ENCODE peak calls at places on chromosomes 7 and 10, in seven cellular contexts. One of them, this sample, is unnamed.

GRCh38 chr7:20560325-20561180 is 54.9 kb upstream of the ABCB5 start:
- DNase-seq in HCT116: no peak
- DNase-seq in GM23248: no peak
- DNase-seq in neural progenitor cell: no peak
- DNase-seq in GM23338: peak; percentile 48
- DNase-seq in OCI-LY7: no peak
- DNase-seq in hepatocyte: no peak
- DNase-seq in this sample: no peak

GRCh38 chr7:3760696-3761095 is 459.6 kb downstream of the SDK1 start:
- DNase-seq in GM23248: no peak
- DNase-seq in hepatocyte: no peak
- DNase-seq in HCT116: no peak
- DNase-seq in OCI-LY7: no peak
- DNase-seq in neural progenitor cell: no peak
- DNase-seq in GM23338: no peak
- DNase-seq in this sample: peak; percentile 1

GRCh38 chr10:35797187-35797586 is 155.1 kb upstream of the FZD8 start:
- DNase-seq in neural progenitor cell: no peak
- DNase-seq in GM23248: peak; percentile 25
- DNase-seq in HCT116: no peak
- DNase-seq in hepatocyte: no peak
- DNase-seq in GM23338: no peak
- DNase-seq in OCI-LY7: no peak
- DNase-seq in this sample: no peak

GRCh38 chr10:53022663-53023088 is 250.1 kb upstream of the MBL2 start:
- DNase-seq in GM23248: no peak
- DNase-seq in GM23338: peak; percentile 83
- DNase-seq in neural progenitor cell: no peak
- DNase-seq in hepatocyte: no peak
- DNase-seq in OCI-LY7: no peak
- DNase-seq in HCT116: no peak
- DNase-seq in this sample: no peak

GRCh38 chr10:89158446-89158845 is 48.7 kb downstream of the CH25H start:
- DNase-seq in hepatocyte: no peak
- DNase-seq in OCI-LY7: no peak
- DNase-seq in HCT116: no peak
- DNase-seq in GM23248: peak; percentile 76
- DNase-seq in GM23338: no peak
- DNase-seq in neural progenitor cell: no peak
- DNase-seq in this sample: no peak

GRCh38 chr7:128271471-128272454 is 30.7 kb downstream of the LEP start:
- DNase-seq in neural progenitor cell: no peak
- DNase-seq in hepatocyte: no peak
- DNase-seq in GM23338: peak; percentile 44
- DNase-seq in GM23248: peak; percentile 41
- DNase-seq in OCI-LY7: no peak
- DNase-seq in HCT116: no peak
- DNase-seq in this sample: no peak

GRCh38 chr10:3879073-3879472 is 94.1 kb upstream of the KLF6 start:
- DNase-seq in hepatocyte: no peak
- DNase-seq in neural progenitor cell: no peak
- DNase-seq in HCT116: no peak
- DNase-seq in GM23338: no peak
- DNase-seq in GM23248: no peak
- DNase-seq in OCI-LY7: no peak
- DNase-seq in this sample: no peak

GRCh38 chr7:20408467-20408826 is 77.7 kb downstream of the ITGB8 start:
- DNase-seq in neural progenitor cell: no peak
- DNase-seq in GM23248: peak; percentile 62
- DNase-seq in hepatocyte: no peak
- DNase-seq in HCT116: no peak
- DNase-seq in OCI-LY7: no peak
- DNase-seq in GM23338: no peak
- DNase-seq in this sample: peak; percentile 39

GRCh38 chr10:34124522-34125035 is 690.5 kb downstream of the PARD3 start:
- DNase-seq in hepatocyte: peak; percentile 62
- DNase-seq in GM23248: peak; percentile 77
- DNase-seq in neural progenitor cell: no peak
- DNase-seq in GM23338: no peak
- DNase-seq in HCT116: peak; percentile 88
- DNase-seq in OCI-LY7: no peak
- DNase-seq in this sample: peak; percentile 100

GRCh38 chr7:70557281-70557680 is 574.7 kb upstream of the GALNT17 start:
- DNase-seq in HCT116: no peak
- DNase-seq in GM23338: no peak
- DNase-seq in hepatocyte: no peak
- DNase-seq in neural progenitor cell: no peak
- DNase-seq in GM23248: no peak
- DNase-seq in OCI-LY7: no peak
- DNase-seq in this sample: no peak

GRCh38 chr10:11285171-11285570 is 267.5 kb downstream of the CELF2 start:
- DNase-seq in OCI-LY7: no peak
- DNase-seq in GM23338: no peak
- DNase-seq in GM23248: peak; percentile 8
- DNase-seq in HCT116: no peak
- DNase-seq in hepatocyte: peak; percentile 49
- DNase-seq in neural progenitor cell: peak; percentile 5
- DNase-seq in this sample: no peak

GRCh38 chr7:26202019-26202985 is 757 bp downstream of the CBX3 start:
- DNase-seq in GM23338: peak; percentile 52
- DNase-seq in neural progenitor cell: peak; percentile 73
- DNase-seq in OCI-LY7: peak; percentile 62
- DNase-seq in hepatocyte: peak; percentile 79
- DNase-seq in GM23248: peak; percentile 72
- DNase-seq in HCT116: no peak
- DNase-seq in this sample: peak; percentile 41

GRCh38 chr7:123622660-123623386 is 21.2 kb downstream of the ASB15 start:
- DNase-seq in neural progenitor cell: no peak
- DNase-seq in GM23338: no peak
- DNase-seq in OCI-LY7: no peak
- DNase-seq in hepatocyte: peak; percentile 55
- DNase-seq in HCT116: no peak
- DNase-seq in GM23248: no peak
- DNase-seq in this sample: no peak

GRCh38 chr7:75611557-75612178 is 119.5 kb downstream of the SPDYE5 start:
- DNase-seq in OCI-LY7: no peak
- DNase-seq in HCT116: no peak
- DNase-seq in hepatocyte: no peak
- DNase-seq in neural progenitor cell: peak; percentile 50
- DNase-seq in GM23248: no peak
- DNase-seq in GM23338: peak; percentile 57
- DNase-seq in this sample: no peak

GRCh38 chr10:133097961-133098360 is 10.2 kb downstream of the ADGRA1 start:
- DNase-seq in HCT116: no peak
- DNase-seq in neural progenitor cell: no peak
- DNase-seq in GM23248: no peak
- DNase-seq in GM23338: no peak
- DNase-seq in OCI-LY7: no peak
- DNase-seq in hepatocyte: no peak
- DNase-seq in this sample: no peak

GRCh38 chr10:116990276-116990800 is 14.6 kb downstream of the SHTN1 start:
- DNase-seq in GM23248: no peak
- DNase-seq in OCI-LY7: no peak
- DNase-seq in hepatocyte: no peak
- DNase-seq in neural progenitor cell: peak; percentile 52
- DNase-seq in HCT116: no peak
- DNase-seq in GM23338: no peak
- DNase-seq in this sample: no peak

GRCh38 chr10:127148933-127149220 is 47.5 kb downstream of the INSYN2A start:
- DNase-seq in hepatocyte: no peak
- DNase-seq in GM23338: no peak
- DNase-seq in OCI-LY7: no peak
- DNase-seq in GM23248: peak; percentile 90
- DNase-seq in neural progenitor cell: no peak
- DNase-seq in HCT116: peak; percentile 66
- DNase-seq in this sample: peak; percentile 69

GRCh38 chr10:97297556-97298222 is 5.3 kb upstream of the ARHGAP19 start:
- DNase-seq in hepatocyte: peak; percentile 49
- DNase-seq in GM23338: no peak
- DNase-seq in GM23248: no peak
- DNase-seq in HCT116: no peak
- DNase-seq in OCI-LY7: no peak
- DNase-seq in neural progenitor cell: no peak
- DNase-seq in this sample: no peak

GRCh38 chr7:2510909-2511768 is 8.4 kb upstream of the LFNG start:
- DNase-seq in HCT116: no peak
- DNase-seq in hepatocyte: no peak
- DNase-seq in OCI-LY7: peak; percentile 76
- DNase-seq in neural progenitor cell: peak; percentile 47
- DNase-seq in GM23338: no peak
- DNase-seq in GM23248: no peak
- DNase-seq in this sample: peak; percentile 46

GRCh38 chr10:70255329-70256299 is 22.4 kb upstream of the PPA1 start:
- DNase-seq in hepatocyte: no peak
- DNase-seq in HCT116: peak; percentile 90
- DNase-seq in neural progenitor cell: no peak
- DNase-seq in GM23338: peak; percentile 37
- DNase-seq in GM23248: peak; percentile 15
- DNase-seq in OCI-LY7: no peak
- DNase-seq in this sample: peak; percentile 65

GRCh38 chr10:70950062-70950461 is 61.7 kb upstream of the PCBD1 start:
- DNase-seq in GM23248: no peak
- DNase-seq in OCI-LY7: no peak
- DNase-seq in neural progenitor cell: no peak
- DNase-seq in hepatocyte: no peak
- DNase-seq in GM23338: no peak
- DNase-seq in HCT116: no peak
- DNase-seq in this sample: no peak

GRCh38 chr7:44489955-44490350 is 505 bp downstream of the NUDCD3 start:
- DNase-seq in HCT116: no peak
- DNase-seq in OCI-LY7: no peak
- DNase-seq in GM23338: no peak
- DNase-seq in GM23248: peak; percentile 76
- DNase-seq in hepatocyte: peak; percentile 36
- DNase-seq in neural progenitor cell: no peak
- DNase-seq in this sample: peak; percentile 46

DNA sequence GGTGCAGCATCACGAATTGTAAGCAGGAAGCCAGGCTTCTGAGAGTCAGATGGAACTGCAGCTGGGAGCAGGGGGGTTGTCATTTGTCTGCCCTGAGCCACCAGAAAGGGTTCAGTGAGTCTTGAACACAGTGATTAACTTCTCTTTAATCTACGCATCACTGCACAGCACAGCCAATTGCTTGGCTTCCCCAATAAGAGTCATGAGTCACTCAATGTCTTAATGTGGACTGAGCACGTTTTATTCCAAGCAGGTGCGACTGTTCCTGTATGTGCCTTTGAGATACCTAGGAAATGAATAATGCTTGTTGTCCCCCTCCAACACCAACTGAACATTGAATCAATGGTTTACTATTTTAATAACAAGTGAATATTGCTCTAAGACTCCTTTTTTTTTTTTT is 26.0 kb upstream of the PLEKHA1 start:
- DNase-seq in GM23248: no peak
- DNase-seq in hepatocyte: no peak
- DNase-seq in neural progenitor cell: peak; percentile 86
- DNase-seq in OCI-LY7: peak; percentile 91
- DNase-seq in HCT116: no peak
- DNase-seq in GM23338: no peak
- DNase-seq in this sample: peak; percentile 48
- H3K27ac ChIP-seq in GM23248: no peak overlapping the region
- H3K27ac ChIP-seq in hepatocyte: peak overlapping the region; percentile 96
- H3K27ac ChIP-seq in neural progenitor cell: peak overlapping the region; percentile 91
- H3K27ac ChIP-seq in OCI-LY7: peak overlapping the region; percentile 77
- H3K27ac ChIP-seq in HCT116: no peak overlapping the region
- H3K27ac ChIP-seq in GM23338: no peak overlapping the region
- H3K27ac ChIP-seq in this sample: no peak overlapping the region

DNA sequence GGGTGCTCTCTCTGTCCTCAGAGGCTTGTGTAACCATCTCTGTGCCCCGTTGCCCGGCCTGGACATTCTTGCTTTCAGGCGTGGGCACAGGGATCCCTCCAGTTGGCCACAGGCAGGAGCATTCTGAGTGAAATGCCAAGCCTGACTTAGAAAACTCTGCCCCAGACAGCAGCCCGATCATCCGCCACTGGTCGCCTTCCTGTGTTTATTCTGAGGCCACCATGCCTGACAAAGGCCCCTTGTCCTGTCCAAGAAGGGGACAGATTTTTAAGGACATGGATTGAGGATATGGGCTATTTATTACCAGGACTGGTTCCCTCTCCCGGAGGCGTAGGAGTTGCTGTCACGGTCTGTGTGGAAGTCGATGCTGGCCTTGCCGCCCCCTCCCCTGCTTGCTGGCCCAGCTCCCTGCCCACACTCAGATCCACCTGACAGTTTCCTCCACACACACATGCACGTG is 54.3 kb downstream of the SPOCK2 start:
- DNase-seq in GM23338: no peak
- DNase-seq in HCT116: no peak
- DNase-seq in neural progenitor cell: no peak
- DNase-seq in hepatocyte: no peak
- DNase-seq in GM23248: no peak
- DNase-seq in OCI-LY7: no peak
- DNase-seq in this sample: no peak
- TF ChIP-seq EZH2phosphoT487 in GM23338: no peak
- TF ChIP-seq EZH2phosphoT487 in HCT116: no peak
- TF ChIP-seq EZH2phosphoT487 in neural progenitor cell: no peak
- TF ChIP-seq EZH2phosphoT487 in hepatocyte: no peak
- TF ChIP-seq EZH2phosphoT487 in GM23248: no peak
- TF ChIP-seq EZH2phosphoT487 in OCI-LY7: no peak
- TF ChIP-seq EZH2phosphoT487 in this sample: no peak

DNA sequence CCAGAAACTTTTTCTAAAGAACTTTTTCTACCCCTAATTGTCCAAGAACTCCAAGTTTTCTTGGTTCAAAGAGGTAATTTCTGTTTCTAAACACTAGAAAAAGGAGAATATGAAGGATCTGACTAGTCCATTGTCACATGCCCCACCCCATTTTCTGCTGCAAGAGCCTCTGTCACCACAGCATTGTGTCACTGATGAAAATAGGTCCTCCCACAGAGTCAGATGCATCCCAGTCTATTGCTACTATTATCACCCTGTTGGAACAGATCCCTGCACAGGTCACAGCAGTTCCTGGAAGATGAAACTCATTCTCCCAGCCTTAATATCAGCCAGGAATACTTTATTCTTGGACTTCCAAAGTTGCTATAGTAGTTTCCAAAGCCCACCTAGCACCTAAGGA is 7.5 kb upstream of the CFTR start:
- DNase-seq in GM23248: no peak
- DNase-seq in hepatocyte: no peak
- DNase-seq in OCI-LY7: no peak
- DNase-seq in neural progenitor cell: no peak
- DNase-seq in GM23338: no peak
- DNase-seq in HCT116: no peak
- DNase-seq in this sample: no peak
- H3K27ac ChIP-seq in GM23248: no peak overlapping the region
- H3K27ac ChIP-seq in hepatocyte: no peak overlapping the region
- H3K27ac ChIP-seq in OCI-LY7: no peak overlapping the region
- H3K27ac ChIP-seq in neural progenitor cell: no peak overlapping the region
- H3K27ac ChIP-seq in GM23338: no peak overlapping the region
- H3K27ac ChIP-seq in HCT116: no peak overlapping the region
- H3K27ac ChIP-seq in this sample: no peak overlapping the region

DNA sequence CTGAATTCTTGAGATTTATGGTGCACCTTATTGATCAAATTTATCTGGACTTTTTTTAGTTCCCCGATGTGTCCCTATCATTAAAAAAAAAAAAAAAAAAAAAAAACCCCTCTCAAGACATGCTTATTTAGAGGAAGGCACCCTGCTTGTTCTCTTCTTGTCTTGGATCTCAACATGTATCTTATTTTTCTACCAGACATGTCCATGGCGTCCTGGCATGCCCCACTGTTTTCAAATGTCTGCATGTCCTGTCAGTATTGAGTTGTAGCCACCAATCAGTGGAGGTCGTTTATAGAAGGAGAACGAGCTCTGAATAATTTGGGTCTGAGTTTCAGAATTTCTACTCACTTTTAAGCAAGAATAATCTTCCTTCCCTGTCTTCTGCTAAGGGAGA is 2.8 kb upstream of the HOXA13 start:
- DNase-seq in HCT116: no peak
- DNase-seq in neural progenitor cell: no peak
- DNase-seq in GM23338: no peak
- DNase-seq in GM23248: no peak
- DNase-seq in hepatocyte: no peak
- DNase-seq in OCI-LY7: no peak
- DNase-seq in this sample: no peak
- TF ChIP-seq EZH2phosphoT487 in HCT116: no peak
- TF ChIP-seq EZH2phosphoT487 in neural progenitor cell: no peak
- TF ChIP-seq EZH2phosphoT487 in GM23338: no peak
- TF ChIP-seq EZH2phosphoT487 in GM23248: no peak
- TF ChIP-seq EZH2phosphoT487 in hepatocyte: no peak
- TF ChIP-seq EZH2phosphoT487 in OCI-LY7: no peak
- TF ChIP-seq EZH2phosphoT487 in this sample: no peak

This sample was measured in PC-3.